ENCODE peak calls at places on chromosomes 12 and 14, in nine cellular contexts. P is mucosa of descending colon, Z is omental fat pad, N is GM12878, M is BJ, H is PC-3, R is natural killer cell, K is HCT116, W is RWPE1. J is an unnamed sample.
A peak's percentile ranks its signal among the peaks of the same experiment; 100 is the strongest.

GRCh38 chr12:46332260-46332659 is 40.3 kb downstream of the SLC38A2 start:
- DNase-seq in M (peak; percentile 13), K (no peak), W (no peak), Z (no peak), N (no peak), P (no peak), H (peak; percentile 81), R (no peak), J (peak; percentile 57)

GRCh38 chr12:9943244-9943643 is 11.1 kb upstream of the CLEC2A start:
- DNase-seq in P (peak; percentile 59), R (no peak), N (no peak), H (no peak), K (no peak), M (no peak), W (peak; percentile 17), Z (no peak), J (no peak)

GRCh38 chr12:118326971-118327370 is 45.7 kb downstream of the TAOK3 start:
- DNase-seq in R (no peak), M (no peak), K (no peak), W (no peak), P (no peak), H (no peak), N (no peak), Z (no peak), J (no peak)

GRCh38 chr12:39764944-39765560 is 145.4 kb upstream of the ABCD2 start:
- DNase-seq in H (peak; percentile 58), Z (no peak), M (no peak), W (peak; percentile 30), K (peak; percentile 23), R (no peak), P (no peak), N (no peak), J (peak; percentile 47)

GRCh38 chr12:56431850-56432249 is 17.4 kb downstream of the TIMELESS start:
- DNase-seq in M (no peak), R (no peak), P (no peak), N (no peak), H (no peak), K (no peak), W (no peak), Z (no peak), J (peak; percentile 15)

GRCh38 chr12:51976376-51977160 is 25.1 kb downstream of the ACVR1B start:
- DNase-seq in N (no peak), K (no peak), Z (no peak), M (no peak), H (no peak), W (no peak), R (no peak), P (no peak), J (no peak)

GRCh38 chr14:105019861-105020814 is 745 bp downstream of the CDCA4 start:
- DNase-seq in K (no peak), Z (peak; percentile 32), H (no peak), N (no peak), W (no peak), P (peak; percentile 74), M (no peak), R (peak; percentile 67), J (peak; percentile 28)

GRCh38 chr14:66662374-66662773 is 154.4 kb downstream of the GPHN start:
- DNase-seq in Z (no peak), K (no peak), R (no peak), M (no peak), N (no peak), P (no peak), H (peak; percentile 55), W (no peak), J (peak; percentile 8)

GRCh38 chr12:6869049-6870021 is 2.0 kb downstream of the TPI1 start:
- DNase-seq in Z (peak; percentile 70), P (peak; percentile 73), R (peak; percentile 81), K (peak; percentile 64), N (peak; percentile 27), M (no peak), H (peak; percentile 83), W (peak; percentile 61), J (peak; percentile 83)

GRCh38 chr12:6866920-6867406 is 368 bp upstream of the TPI1 start:
- DNase-seq in N (no peak), M (no peak), P (peak; percentile 92), W (no peak), H (peak; percentile 24), K (no peak), Z (no peak), R (no peak), J (no peak)

GRCh38 chr12:6867407-6868210 is at the start of gene TPI1:
- DNase-seq in W (peak; percentile 84), Z (peak; percentile 41), R (peak; percentile 66), P (peak; percentile 80), K (no peak), N (peak; percentile 23), H (peak; percentile 67), M (no peak), J (peak; percentile 70)

GRCh38 chr12:6866163-6866919 is 990 bp upstream of the TPI1 start:
- DNase-seq in R (no peak), W (no peak), N (no peak), K (no peak), Z (no peak), H (no peak), P (peak; percentile 64), M (no peak), J (no peak)

DNA sequence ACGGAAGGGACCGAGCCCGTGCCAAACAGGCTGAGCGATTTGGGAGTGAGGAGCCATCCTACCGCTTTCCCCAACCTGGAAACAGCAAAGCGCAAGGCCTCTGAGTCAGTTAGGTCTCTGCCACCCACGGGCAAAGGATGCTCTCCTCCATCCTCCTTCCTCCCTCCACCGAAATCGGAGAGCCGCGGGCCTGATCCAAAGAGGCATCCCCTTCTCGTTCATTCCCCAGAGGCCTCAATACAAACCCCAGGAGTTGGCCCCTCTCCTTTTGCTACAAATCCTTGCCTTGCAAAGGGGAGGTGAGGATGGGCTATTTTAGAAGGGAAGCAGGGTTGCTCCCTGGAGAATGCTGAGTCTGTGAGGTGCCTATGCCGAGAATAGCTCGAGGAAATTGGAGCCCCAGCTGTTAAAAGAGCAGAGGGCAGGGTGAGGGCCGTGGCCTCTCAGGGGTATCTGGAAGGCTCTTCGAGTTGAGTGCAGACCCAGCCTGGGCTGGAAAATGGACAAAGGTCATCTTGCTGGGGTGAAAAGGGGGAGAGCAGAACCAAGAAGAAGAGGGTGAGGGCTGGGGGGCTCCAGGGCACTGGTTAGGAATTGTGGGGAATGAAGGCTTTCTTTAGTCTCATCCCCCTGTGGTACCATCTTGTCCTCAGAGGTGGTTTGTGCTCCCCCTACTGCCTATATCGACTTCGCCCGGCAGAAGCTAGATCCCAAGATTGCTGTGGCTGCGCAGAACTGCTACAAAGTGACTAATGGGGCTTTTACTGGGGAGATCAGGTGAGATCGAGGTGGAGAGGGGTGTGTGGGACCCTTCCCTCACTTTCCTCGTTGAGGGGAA is 1.1 kb downstream of the TPI1 start:
- DNase-seq in H (no peak), W (no peak), N (no peak), Z (no peak), P (peak; percentile 25), K (no peak), R (no peak), M (no peak), J (no peak)
- TF ChIP-seq CTCF in H (peak; percentile 20), W (no peak), N (peak; percentile 18), Z (no peak), P (no peak), K (peak; percentile 25), R (no peak), M (peak; percentile 38), J (no peak)

DNA sequence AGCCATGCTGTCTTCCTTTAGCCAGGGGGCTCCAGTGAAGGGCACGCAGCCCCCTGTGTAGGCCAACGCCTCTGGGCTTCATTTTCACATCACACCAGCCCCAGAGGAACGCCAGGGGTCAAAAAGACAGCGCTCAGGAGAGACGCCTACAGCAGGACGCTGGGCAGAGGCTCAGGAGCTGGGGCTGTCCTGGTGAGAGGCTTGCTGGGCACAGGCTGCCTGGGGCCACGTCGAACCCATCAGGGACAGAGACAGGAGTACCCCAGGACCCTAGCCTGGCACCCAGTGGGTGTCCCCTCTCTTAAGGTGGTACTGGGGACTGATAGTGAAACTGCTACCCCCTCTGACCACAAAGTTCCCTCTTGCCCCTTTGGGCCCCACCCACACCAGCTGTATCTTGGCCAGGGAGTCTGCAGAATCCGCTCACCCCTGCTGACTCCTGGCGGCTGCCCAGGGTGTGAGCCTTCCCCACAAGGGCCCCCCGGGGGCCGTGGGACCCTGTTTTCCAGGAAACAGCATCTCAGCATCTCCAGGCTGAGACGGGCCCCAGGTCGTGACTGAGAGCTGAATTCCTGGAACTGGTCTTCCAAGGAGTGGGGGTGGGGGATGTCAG is 321.7 kb upstream of the RTL1 start:
- DNase-seq in K (no peak), Z (no peak), M (no peak), W (no peak), N (no peak), H (no peak), R (no peak), P (no peak), J (no peak)
- TF ChIP-seq CTCF in K (no peak), Z (no peak), M (no peak), W (no peak), N (no peak), H (no peak), R (no peak), P (no peak), J (no peak)

GRCh38 chr14:23727566-23728335 is 91.6 kb downstream of the DHRS2 start:
- DNase-seq in K (peak; percentile 56), R (no peak), Z (no peak), M (no peak), P (no peak), N (no peak), W (peak; percentile 44), H (peak; percentile 77), J (peak; percentile 51)

GRCh38 chr14:23725528-23725927 is 89.4 kb downstream of the DHRS2 start:
- DNase-seq in M (no peak), R (no peak), N (no peak), H (no peak), P (no peak), Z (no peak), K (no peak), W (no peak), J (no peak)

GRCh38 chr14:23725980-23726746 is 90.0 kb downstream of the DHRS2 start:
- DNase-seq in Z (no peak), M (no peak), P (no peak), W (no peak), K (no peak), R (no peak), N (no peak), H (peak; percentile 7), J (no peak)

GRCh38 chr14:23728791-23729190 is 92.6 kb downstream of the DHRS2 start:
- DNase-seq in N (no peak), K (no peak), H (no peak), P (no peak), R (no peak), W (no peak), M (no peak), Z (no peak), J (no peak)

GRCh38 chr14:23729720-23730387 is 93.7 kb downstream of the DHRS2 start:
- DNase-seq in Z (no peak), M (no peak), H (no peak), P (no peak), N (no peak), K (no peak), R (no peak), W (no peak), J (no peak)
- TF ChIP-seq CTCF in Z (no peak), M (no peak), H (peak; percentile 29), P (no peak), N (no peak), K (peak; percentile 53), R (no peak), W (no peak), J (no peak)

GRCh38 chr14:20658246-20658645 is 16.8 kb upstream of the OR6S1 start:
- DNase-seq in R (no peak), H (no peak), K (no peak), N (no peak), W (no peak), M (no peak), Z (no peak), P (no peak), J (no peak)

GRCh38 chr14:20652996-20653975 is 11.8 kb upstream of the OR6S1 start:
- DNase-seq in P (no peak), N (peak; percentile 45), W (peak; percentile 46), R (peak; percentile 27), Z (no peak), H (no peak), K (peak; percentile 91), M (no peak), J (peak; percentile 41)

GRCh38 chr14:20657216-20658211 is 16.0 kb upstream of the OR6S1 start:
- DNase-seq in W (peak; percentile 60), N (no peak), M (no peak), H (peak; percentile 60), Z (no peak), P (no peak), R (no peak), K (peak; percentile 96), J (peak; percentile 17)

GRCh38 chr14:20656274-20656673 is 14.8 kb upstream of the OR6S1 start:
- DNase-seq in R (no peak), P (no peak), M (no peak), W (no peak), Z (no peak), H (no peak), N (no peak), K (no peak), J (no peak)

DNA sequence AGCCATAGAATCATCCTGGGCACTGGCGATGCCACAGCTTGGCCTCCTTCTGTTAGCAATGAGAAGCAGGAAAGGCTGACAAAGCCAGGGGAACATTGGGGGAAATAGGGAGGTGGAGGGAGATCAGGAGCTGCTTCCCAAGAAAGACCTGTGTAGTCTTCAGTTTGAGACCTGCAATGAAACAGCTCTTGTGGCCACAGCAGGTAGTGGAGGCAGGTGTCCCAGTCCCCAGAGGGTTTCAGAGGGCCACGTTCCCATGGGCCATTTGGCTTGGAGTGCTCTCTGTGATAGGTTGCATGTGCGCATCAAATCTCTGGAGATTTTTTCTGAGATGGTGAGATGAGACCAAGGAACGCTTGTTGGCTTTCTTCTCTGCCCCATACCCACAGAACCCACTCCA is 14.4 kb upstream of the OR6S1 start:
- DNase-seq in Z (no peak), H (no peak), M (no peak), K (no peak), R (no peak), W (no peak), N (no peak), P (no peak), J (no peak)
- TF ChIP-seq CTCF in Z (no peak), H (no peak), M (no peak), K (no peak), R (no peak), W (no peak), N (no peak), P (no peak), J (no peak)

J was measured in MCF 10A.